ENCODE peak calls at places on chromosomes 5 and 9, in nine cellular contexts. One of them, this sample, is unnamed.

GRCh38 chr9:92807757-92808725 is 43.4 kb upstream of the BICD2 start:
- DNase-seq in NB4: no peak
- DNase-seq in CD4-positive, alpha-beta T cell: peak
- DNase-seq in GM23338: peak
- DNase-seq in adrenal gland: no peak
- DNase-seq in colonic mucosa: no peak
- DNase-seq in nephron progenitor cell: peak
- DNase-seq in HFF-Myc: no peak
- DNase-seq in thyroid gland: peak
- DNase-seq in this sample: no peak

GRCh38 chr5:154191467-154192261 is 1.1 kb downstream of the GALNT10 start:
- DNase-seq in NB4: peak
- DNase-seq in CD4-positive, alpha-beta T cell: peak
- DNase-seq in GM23338: no peak
- DNase-seq in adrenal gland: peak
- DNase-seq in colonic mucosa: no peak
- DNase-seq in nephron progenitor cell: no peak
- DNase-seq in HFF-Myc: no peak
- DNase-seq in thyroid gland: no peak
- DNase-seq in this sample: no peak

GRCh38 chr5:111530298-111530740 is 18.0 kb upstream of the STARD4 start:
- DNase-seq in NB4: peak
- DNase-seq in CD4-positive, alpha-beta T cell: peak
- DNase-seq in GM23338: no peak
- DNase-seq in adrenal gland: peak
- DNase-seq in colonic mucosa: peak
- DNase-seq in nephron progenitor cell: no peak
- DNase-seq in HFF-Myc: no peak
- DNase-seq in thyroid gland: peak
- DNase-seq in this sample: no peak

GRCh38 chr5:159518361-159518760 is 188.1 kb upstream of the IL12B start:
- DNase-seq in NB4: no peak
- DNase-seq in CD4-positive, alpha-beta T cell: no peak
- DNase-seq in GM23338: no peak
- DNase-seq in adrenal gland: no peak
- DNase-seq in colonic mucosa: no peak
- DNase-seq in nephron progenitor cell: no peak
- DNase-seq in HFF-Myc: no peak
- DNase-seq in thyroid gland: peak
- DNase-seq in this sample: no peak

GRCh38 chr5:72478684-72479083 is 28.5 kb downstream of the ZNF366 start:
- DNase-seq in NB4: no peak
- DNase-seq in CD4-positive, alpha-beta T cell: no peak
- DNase-seq in GM23338: no peak
- DNase-seq in adrenal gland: no peak
- DNase-seq in colonic mucosa: no peak
- DNase-seq in nephron progenitor cell: no peak
- DNase-seq in HFF-Myc: no peak
- DNase-seq in thyroid gland: no peak
- DNase-seq in this sample: no peak

GRCh38 chr5:167295686-167296015 is 995.8 kb upstream of the WWC1 start:
- DNase-seq in NB4: no peak
- DNase-seq in CD4-positive, alpha-beta T cell: no peak
- DNase-seq in GM23338: no peak
- DNase-seq in adrenal gland: no peak
- DNase-seq in colonic mucosa: no peak
- DNase-seq in nephron progenitor cell: no peak
- DNase-seq in HFF-Myc: no peak
- DNase-seq in thyroid gland: no peak
- DNase-seq in this sample: no peak

GRCh38 chr5:73419414-73420390 is 28.9 kb downstream of the FOXD1 start:
- DNase-seq in NB4: no peak
- DNase-seq in CD4-positive, alpha-beta T cell: no peak
- DNase-seq in GM23338: peak
- DNase-seq in adrenal gland: no peak
- DNase-seq in colonic mucosa: no peak
- DNase-seq in nephron progenitor cell: peak
- DNase-seq in HFF-Myc: peak
- DNase-seq in thyroid gland: no peak
- DNase-seq in this sample: peak

GRCh38 chr5:54094706-54095105 is 215.7 kb downstream of the ARL15 start:
- DNase-seq in NB4: no peak
- DNase-seq in CD4-positive, alpha-beta T cell: no peak
- DNase-seq in GM23338: no peak
- DNase-seq in adrenal gland: no peak
- DNase-seq in colonic mucosa: no peak
- DNase-seq in nephron progenitor cell: no peak
- DNase-seq in HFF-Myc: no peak
- DNase-seq in thyroid gland: no peak
- DNase-seq in this sample: no peak

GRCh38 chr5:8340739-8341344 is 471.9 kb downstream of the MTRR start:
- DNase-seq in NB4: peak
- DNase-seq in CD4-positive, alpha-beta T cell: no peak
- DNase-seq in GM23338: peak
- DNase-seq in adrenal gland: no peak
- DNase-seq in colonic mucosa: no peak
- DNase-seq in nephron progenitor cell: no peak
- DNase-seq in HFF-Myc: no peak
- DNase-seq in thyroid gland: peak
- DNase-seq in this sample: no peak

GRCh38 chr9:27118916-27119315 is 9.9 kb downstream of the TEK start:
- DNase-seq in NB4: no peak
- DNase-seq in CD4-positive, alpha-beta T cell: no peak
- DNase-seq in GM23338: no peak
- DNase-seq in adrenal gland: no peak
- DNase-seq in colonic mucosa: no peak
- DNase-seq in nephron progenitor cell: no peak
- DNase-seq in HFF-Myc: no peak
- DNase-seq in thyroid gland: no peak
- DNase-seq in this sample: no peak

GRCh38 chr5:140549237-140550144 is 2.0 kb downstream of the EIF4EBP3 start:
- DNase-seq in NB4: peak
- DNase-seq in CD4-positive, alpha-beta T cell: no peak
- DNase-seq in GM23338: no peak
- DNase-seq in adrenal gland: no peak
- DNase-seq in colonic mucosa: peak
- DNase-seq in nephron progenitor cell: no peak
- DNase-seq in HFF-Myc: no peak
- DNase-seq in thyroid gland: peak
- DNase-seq in this sample: no peak

GRCh38 chr9:126939821-126940221 is 25.2 kb downstream of the RALGPS1 start:
- DNase-seq in NB4: no peak
- DNase-seq in CD4-positive, alpha-beta T cell: no peak
- DNase-seq in GM23338: no peak
- DNase-seq in adrenal gland: no peak
- DNase-seq in colonic mucosa: no peak
- DNase-seq in nephron progenitor cell: no peak
- DNase-seq in HFF-Myc: no peak
- DNase-seq in thyroid gland: no peak
- DNase-seq in this sample: no peak

GRCh38 chr5:387491-388265 is 55.3 kb upstream of the EXOC3 start:
- DNase-seq in NB4: peak
- DNase-seq in CD4-positive, alpha-beta T cell: no peak
- DNase-seq in GM23338: no peak
- DNase-seq in adrenal gland: no peak
- DNase-seq in colonic mucosa: peak
- DNase-seq in nephron progenitor cell: no peak
- DNase-seq in HFF-Myc: no peak
- DNase-seq in thyroid gland: no peak
- DNase-seq in this sample: no peak

GRCh38 chr5:78896128-78896527 is 89.0 kb downstream of the ARSB start:
- DNase-seq in NB4: no peak
- DNase-seq in CD4-positive, alpha-beta T cell: no peak
- DNase-seq in GM23338: no peak
- DNase-seq in adrenal gland: no peak
- DNase-seq in colonic mucosa: no peak
- DNase-seq in nephron progenitor cell: no peak
- DNase-seq in HFF-Myc: no peak
- DNase-seq in thyroid gland: no peak
- DNase-seq in this sample: no peak

GRCh38 chr5:121987685-121988073 is 25.9 kb downstream of the SRFBP1 start:
- DNase-seq in NB4: no peak
- DNase-seq in CD4-positive, alpha-beta T cell: no peak
- DNase-seq in GM23338: no peak
- DNase-seq in adrenal gland: no peak
- DNase-seq in colonic mucosa: no peak
- DNase-seq in nephron progenitor cell: no peak
- DNase-seq in HFF-Myc: no peak
- DNase-seq in thyroid gland: no peak
- DNase-seq in this sample: no peak

GRCh38 chr9:133787749-133788015 is 49.5 kb upstream of the SARDH start:
- DNase-seq in NB4: peak
- DNase-seq in CD4-positive, alpha-beta T cell: no peak
- DNase-seq in GM23338: peak
- DNase-seq in adrenal gland: no peak
- DNase-seq in colonic mucosa: peak
- DNase-seq in nephron progenitor cell: peak
- DNase-seq in HFF-Myc: no peak
- DNase-seq in thyroid gland: no peak
- DNase-seq in this sample: no peak

GRCh38 chr5:139108056-139108811 is 89.9 kb downstream of the SIL1 start:
- DNase-seq in NB4: no peak
- DNase-seq in CD4-positive, alpha-beta T cell: no peak
- DNase-seq in GM23338: no peak
- DNase-seq in adrenal gland: no peak
- DNase-seq in colonic mucosa: no peak
- DNase-seq in nephron progenitor cell: no peak
- DNase-seq in HFF-Myc: no peak
- DNase-seq in thyroid gland: peak
- DNase-seq in this sample: no peak

GRCh38 chr9:80994892-80995291 is 694.5 kb downstream of the TLE1 start:
- DNase-seq in NB4: peak
- DNase-seq in CD4-positive, alpha-beta T cell: no peak
- DNase-seq in GM23338: no peak
- DNase-seq in adrenal gland: no peak
- DNase-seq in colonic mucosa: no peak
- DNase-seq in nephron progenitor cell: no peak
- DNase-seq in HFF-Myc: peak
- DNase-seq in thyroid gland: no peak
- DNase-seq in this sample: no peak

GRCh38 chr5:135398855-135399837 is at the start of gene MACROH2A1:
- DNase-seq in NB4: peak
- DNase-seq in CD4-positive, alpha-beta T cell: peak
- DNase-seq in GM23338: peak
- DNase-seq in adrenal gland: peak
- DNase-seq in colonic mucosa: peak
- DNase-seq in nephron progenitor cell: peak
- DNase-seq in HFF-Myc: no peak
- DNase-seq in thyroid gland: peak
- DNase-seq in this sample: peak
- TF ChIP-seq CTCF in NB4: no peak
- TF ChIP-seq CTCF in CD4-positive, alpha-beta T cell: no peak
- TF ChIP-seq CTCF in GM23338: no peak
- TF ChIP-seq CTCF in adrenal gland: no peak
- TF ChIP-seq CTCF in colonic mucosa: no peak
- TF ChIP-seq CTCF in nephron progenitor cell: no peak
- TF ChIP-seq CTCF in HFF-Myc: no peak
- TF ChIP-seq CTCF in thyroid gland: peak
- TF ChIP-seq CTCF in this sample: no peak

DNA sequence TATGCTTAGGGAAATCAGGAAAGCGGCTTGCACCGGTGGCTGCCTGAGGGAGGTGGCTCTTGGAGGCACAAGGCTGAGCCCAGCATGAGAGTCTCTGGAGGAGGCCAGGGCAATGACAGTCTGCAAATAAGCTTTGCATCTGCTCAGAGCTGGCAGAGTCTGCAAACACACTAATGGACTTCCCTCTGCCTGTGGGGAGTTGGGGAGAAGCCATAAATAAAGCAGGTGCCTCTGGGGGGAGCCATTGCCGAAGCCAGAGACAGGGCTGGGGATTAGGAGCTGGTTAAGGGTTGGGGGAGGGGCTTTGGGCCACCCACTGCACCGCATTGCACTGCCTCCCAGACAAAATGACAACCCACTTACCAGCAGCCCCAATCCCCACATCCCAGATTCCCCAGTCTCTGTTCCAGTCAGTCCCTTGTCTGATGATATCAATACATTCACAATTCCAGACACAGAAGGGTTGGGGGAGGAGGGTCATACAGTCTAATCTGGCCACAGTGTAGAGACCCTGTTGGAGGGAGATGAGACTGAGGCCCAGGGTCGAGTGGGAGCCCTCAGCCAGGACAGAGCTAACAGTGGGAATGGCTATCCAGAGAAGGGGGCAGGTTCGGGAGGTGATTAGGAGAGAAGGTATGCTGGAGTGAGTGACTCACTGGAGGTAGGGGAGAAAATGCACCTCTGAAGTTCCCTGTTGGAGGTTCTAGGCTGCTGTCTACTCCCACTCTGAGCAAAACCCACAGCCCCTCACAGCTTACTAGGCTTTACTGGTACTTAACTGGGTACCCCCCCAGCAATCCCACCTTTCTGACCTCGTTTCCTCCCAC is 53.7 kb downstream of the PAX5 start:
- DNase-seq in NB4: peak
- DNase-seq in CD4-positive, alpha-beta T cell: no peak
- DNase-seq in GM23338: peak
- DNase-seq in adrenal gland: no peak
- DNase-seq in colonic mucosa: no peak
- DNase-seq in nephron progenitor cell: no peak
- DNase-seq in HFF-Myc: no peak
- DNase-seq in thyroid gland: no peak
- DNase-seq in this sample: no peak
- TF ChIP-seq CTCF in NB4: peak
- TF ChIP-seq CTCF in CD4-positive, alpha-beta T cell: no peak
- TF ChIP-seq CTCF in GM23338: peak
- TF ChIP-seq CTCF in adrenal gland: no peak
- TF ChIP-seq CTCF in colonic mucosa: no peak
- TF ChIP-seq CTCF in nephron progenitor cell: no peak
- TF ChIP-seq CTCF in HFF-Myc: no peak
- TF ChIP-seq CTCF in thyroid gland: no peak
- TF ChIP-seq CTCF in this sample: no peak

DNA sequence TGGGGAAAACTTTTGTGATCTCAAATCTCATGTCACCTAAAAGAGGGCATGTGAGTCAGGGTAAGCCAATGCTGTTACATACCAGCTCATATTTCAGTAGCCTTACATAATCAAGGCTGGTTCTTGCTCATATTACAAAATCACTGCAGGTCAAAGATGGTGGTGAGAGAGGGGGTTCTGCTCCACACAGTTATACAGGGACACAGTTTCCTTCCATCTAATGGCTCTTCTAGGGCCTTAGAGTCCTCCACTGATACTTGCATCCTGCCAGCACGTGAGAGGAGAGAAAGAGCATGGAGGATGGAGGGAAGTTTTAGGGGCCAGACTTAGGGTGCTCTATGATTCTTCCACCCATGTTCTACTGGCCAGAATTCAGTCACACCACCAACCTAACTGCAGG is 130.0 kb downstream of the LIFR start:
- DNase-seq in NB4: no peak
- DNase-seq in CD4-positive, alpha-beta T cell: no peak
- DNase-seq in GM23338: no peak
- DNase-seq in adrenal gland: no peak
- DNase-seq in colonic mucosa: no peak
- DNase-seq in nephron progenitor cell: no peak
- DNase-seq in HFF-Myc: no peak
- DNase-seq in thyroid gland: no peak
- DNase-seq in this sample: no peak
- TF ChIP-seq CTCF in NB4: no peak
- TF ChIP-seq CTCF in CD4-positive, alpha-beta T cell: no peak
- TF ChIP-seq CTCF in GM23338: no peak
- TF ChIP-seq CTCF in adrenal gland: no peak
- TF ChIP-seq CTCF in colonic mucosa: no peak
- TF ChIP-seq CTCF in nephron progenitor cell: no peak
- TF ChIP-seq CTCF in HFF-Myc: no peak
- TF ChIP-seq CTCF in thyroid gland: no peak
- TF ChIP-seq CTCF in this sample: no peak

GRCh38 chr9:128992995-128993394 is 35.1 kb downstream of the SH3GLB2 start:
- DNase-seq in NB4: no peak
- DNase-seq in CD4-positive, alpha-beta T cell: no peak
- DNase-seq in GM23338: peak
- DNase-seq in adrenal gland: peak
- DNase-seq in colonic mucosa: no peak
- DNase-seq in nephron progenitor cell: no peak
- DNase-seq in HFF-Myc: no peak
- DNase-seq in thyroid gland: no peak
- DNase-seq in this sample: no peak
- TF ChIP-seq CTCF in NB4: peak
- TF ChIP-seq CTCF in CD4-positive, alpha-beta T cell: no peak
- TF ChIP-seq CTCF in GM23338: peak
- TF ChIP-seq CTCF in adrenal gland: peak
- TF ChIP-seq CTCF in colonic mucosa: no peak
- TF ChIP-seq CTCF in nephron progenitor cell: no peak
- TF ChIP-seq CTCF in HFF-Myc: peak
- TF ChIP-seq CTCF in thyroid gland: no peak
- TF ChIP-seq CTCF in this sample: no peak

This sample was measured in mesothelial cell of epicardium.